ENCODE peak calls at places on chromosome 6, in five cellular contexts. T is HCT116, C is fibroblast of lung, Z is K562, N is neuronal stem cell. X is an unnamed sample. For H3K4me1, the result is how much of the 10 kb centered on the place peaks cover.

GRCh38 chr6:130913119-130913518 is 85.9 kb downstream of the SMLR1 start:
- DNase-seq in T (no peak), C (no peak), Z (no peak), N (no peak), X (no peak)

GRCh38 chr6:41064841-41065240 is 7.3 kb downstream of the OARD1 start:
- DNase-seq in T (no peak), C (no peak), Z (no peak), N (no peak), X (no peak)

GRCh38 chr6:81683928-81684327 is 68.6 kb downstream of the TENT5A start:
- DNase-seq in T (no peak), C (peak), Z (no peak), N (no peak), X (no peak)

GRCh38 chr6:71523548-71523947 is 234.9 kb downstream of the OGFRL1 start:
- DNase-seq in T (no peak), C (no peak), Z (no peak), N (no peak), X (no peak)

GRCh38 chr6:40330301-40330721 is 256.9 kb downstream of the LRFN2 start:
- DNase-seq in T (no peak), C (no peak), Z (no peak), N (no peak), X (peak)

GRCh38 chr6:90370493-90370959 is 73.9 kb upstream of the BACH2 start:
- DNase-seq in T (no peak), C (peak), Z (no peak), N (no peak), X (no peak)

GRCh38 chr6:19866900-19867627 is 29.9 kb downstream of the ID4 start:
- DNase-seq in T (peak), C (peak), Z (no peak), N (no peak), X (no peak)

GRCh38 chr6:46017726-46018125 is 2.1 kb upstream of the CLIC5 start:
- DNase-seq in T (no peak), C (no peak), Z (no peak), N (no peak), X (no peak)

GRCh38 chr6:12582421-12583110 is 134.0 kb upstream of the PHACTR1 start:
- DNase-seq in T (no peak), C (no peak), Z (no peak), N (no peak), X (no peak)

GRCh38 chr6:45812937-45813336 is 202.7 kb downstream of the CLIC5 start:
- DNase-seq in T (no peak), C (peak), Z (no peak), N (peak), X (no peak)

GRCh38 chr6:41371992-41372525 is 36.7 kb downstream of the NCR2 start:
- DNase-seq in T (no peak), C (peak), Z (no peak), N (no peak), X (no peak)

GRCh38 chr6:112780498-112781096 is 433.5 kb downstream of the RFPL4B start:
- DNase-seq in T (peak), C (peak), Z (peak), N (peak), X (peak)

GRCh38 chr6:135722182-135722581 is 129.3 kb upstream of the PDE7B start:
- DNase-seq in T (no peak), C (peak), Z (no peak), N (no peak), X (no peak)

GRCh38 chr6:168619560-168620314 is 178.8 kb downstream of the SMOC2 start:
- DNase-seq in T (no peak), C (no peak), Z (no peak), N (no peak), X (no peak)

GRCh38 chr6:29968130-29968529 is 25.8 kb downstream of the HLA-A start:
- DNase-seq in T (peak), C (peak), Z (no peak), N (no peak), X (no peak)

GRCh38 chr6:24524801-24525200 is 30.0 kb downstream of the ALDH5A1 start:
- DNase-seq in T (peak), C (peak), Z (no peak), N (peak), X (peak)

GRCh38 chr6:107701231-107701630 is 122.9 kb downstream of the SCML4 start:
- DNase-seq in T (no peak), C (no peak), Z (no peak), N (no peak), X (no peak)

GRCh38 chr6:148629197-148629909 is 117.5 kb upstream of the UST start:
- DNase-seq in T (no peak), C (peak), Z (no peak), N (no peak), X (no peak)

GRCh38 chr6:84897874-84898635 is 133.7 kb upstream of the TBX18 start:
- DNase-seq in T (no peak), C (peak), Z (no peak), N (no peak), X (no peak)

GRCh38 chr6:47343631-47344421 is 34.1 kb upstream of the TNFRSF21 start:
- DNase-seq in T (no peak), C (no peak), Z (no peak), N (no peak), X (no peak)

GRCh38 chr6:50720623-50721022 is 7.3 kb downstream of the TFAP2D start:
- DNase-seq in T (no peak), C (no peak), Z (peak), N (no peak), X (no peak)

GRCh38 chr6:77653817-77654216 is 978 bp downstream of the MEI4 start:
- DNase-seq in T (no peak), C (no peak), Z (no peak), N (no peak), X (no peak)

GRCh38 chr6:22043284-22043962 is 253.4 kb downstream of the PRL start:
- DNase-seq in T (no peak), C (no peak), Z (no peak), N (no peak), X (no peak)

GRCh38 chr6:33456156-33456555 is 1.8 kb downstream of the ZBTB9 start:
- DNase-seq in T (no peak), C (no peak), Z (no peak), N (no peak), X (no peak)

GRCh38 chr6:12335131-12335527 is 45.0 kb downstream of the EDN1 start:
- DNase-seq in T (no peak), C (no peak), Z (no peak), N (no peak), X (no peak)

DNA sequence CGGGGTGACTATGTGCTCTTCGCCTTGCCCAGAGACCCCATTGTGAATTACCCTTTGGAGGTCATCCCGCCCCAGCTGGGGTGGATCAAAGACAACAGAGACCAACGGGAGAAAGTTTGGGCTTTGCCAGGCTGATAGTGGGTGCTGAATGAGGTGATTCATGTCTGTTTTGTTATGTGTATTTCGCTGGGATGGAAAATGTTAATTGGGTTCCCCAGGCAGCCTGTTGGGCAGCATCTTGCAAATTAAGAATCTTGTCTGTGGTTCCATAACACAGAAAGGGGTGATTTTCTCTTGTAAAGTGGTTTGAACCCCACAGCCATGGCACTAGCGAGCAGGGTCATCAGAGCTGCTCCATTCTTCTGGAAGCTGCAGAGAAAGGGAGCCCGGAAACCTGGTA is 63.1 kb upstream of the UNC93A start:
- DNase-seq in T (no peak), C (no peak), Z (no peak), N (no peak), X (no peak)
- H3K4me1 ChIP-seq in T (under half), C (under half), Z (under half), N (under half), X (under half)

GRCh38 chr6:26553739-26554668 is 15.8 kb downstream of the HMGN4 start:
- DNase-seq in T (peak), C (peak), Z (peak), N (peak), X (no peak)

GRCh38 chr6:26553264-26553738 is 15.1 kb downstream of the HMGN4 start:
- DNase-seq in T (peak), C (peak), Z (peak), N (peak), X (no peak)

GRCh38 chr6:26552205-26552604 is 14.0 kb downstream of the HMGN4 start:
- DNase-seq in T (no peak), C (no peak), Z (no peak), N (no peak), X (no peak)

GRCh38 chr6:26554669-26555504 is 16.7 kb downstream of the HMGN4 start:
- DNase-seq in T (no peak), C (peak), Z (peak), N (peak), X (no peak)

GRCh38 chr6:26552640-26553189 is 14.5 kb downstream of the HMGN4 start:
- DNase-seq in T (no peak), C (no peak), Z (no peak), N (no peak), X (no peak)
- H3K9ac ChIP-seq in T (no peak), C (no peak), Z (peak), N (no peak), X (no peak)

DNA sequence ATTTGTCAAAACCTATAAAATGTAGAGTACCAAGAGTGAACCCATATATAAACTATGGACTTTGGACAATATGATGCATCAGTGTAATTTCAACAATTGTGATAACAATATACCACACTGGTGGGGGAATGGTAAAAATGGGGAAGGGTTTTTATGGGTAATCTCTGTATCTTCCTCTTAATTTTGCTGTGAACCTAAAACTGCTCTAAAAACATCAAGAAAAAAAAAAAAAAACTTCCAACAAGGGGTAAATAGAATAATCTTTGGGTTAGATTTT is 592.0 kb upstream of the ADGRB3 start:
- DNase-seq in T (no peak), C (no peak), Z (no peak), N (no peak), X (no peak)
- H3K4me1 ChIP-seq in T (under half), C (under half), Z (under half), N (under half), X (under half)

DNA sequence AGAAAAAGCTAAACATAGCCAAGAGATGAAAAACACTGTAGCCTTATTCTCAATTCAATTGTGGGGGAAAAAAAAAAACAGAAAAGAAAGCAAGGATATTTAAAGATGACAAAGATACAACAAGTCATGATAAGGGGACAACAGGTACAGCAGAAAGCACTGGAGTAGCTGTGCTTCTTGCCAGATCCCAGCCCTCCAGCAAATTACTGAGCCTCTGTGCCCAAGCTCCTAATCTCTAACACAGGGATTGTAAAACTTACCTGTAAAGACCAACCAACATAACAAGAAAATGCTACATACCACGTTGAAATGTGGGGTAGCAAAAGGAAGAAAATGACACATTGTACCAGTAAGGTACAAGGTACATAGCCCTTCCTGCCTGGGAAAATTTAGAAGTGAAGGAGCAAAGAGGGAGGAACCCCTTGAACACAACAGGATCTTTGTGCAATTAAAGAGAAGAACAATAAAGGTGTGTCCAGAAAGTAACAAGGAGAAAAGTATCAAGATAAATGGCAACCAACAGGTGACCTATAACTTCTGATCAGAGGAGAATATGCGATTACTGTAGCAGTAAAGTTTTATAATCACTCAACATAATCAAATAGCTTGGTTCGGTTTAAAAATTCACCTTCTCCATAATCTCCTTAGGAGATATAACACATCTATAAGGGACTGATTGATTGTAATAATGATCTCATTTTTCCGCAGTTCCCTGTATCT is 30.6 kb downstream of the PREP start:
- DNase-seq in T (no peak), C (no peak), Z (no peak), N (no peak), X (no peak)
- H3K9ac ChIP-seq in T (no peak), C (no peak), Z (no peak), N (no peak), X (no peak)

GRCh38 chr6:127811939-127812338 is 88.9 kb downstream of the THEMIS start:
- DNase-seq in T (no peak), C (peak), Z (no peak), N (no peak), X (no peak)

GRCh38 chr6:127808118-127808517 is 92.7 kb downstream of the THEMIS start:
- DNase-seq in T (no peak), C (no peak), Z (no peak), N (no peak), X (no peak)

GRCh38 chr6:127816643-127817042 is 84.2 kb downstream of the THEMIS start:
- DNase-seq in T (no peak), C (no peak), Z (no peak), N (no peak), X (no peak)

GRCh38 chr6:127813682-127814027 is 87.2 kb downstream of the THEMIS start:
- DNase-seq in T (no peak), C (no peak), Z (no peak), N (no peak), X (no peak)

GRCh38 chr6:127812985-127813681 is 87.7 kb downstream of the THEMIS start:
- DNase-seq in T (no peak), C (no peak), Z (no peak), N (no peak), X (no peak)
- H3K4me1 ChIP-seq in T (under half), C (under half), Z (under half), N (under half), X (under half)

DNA sequence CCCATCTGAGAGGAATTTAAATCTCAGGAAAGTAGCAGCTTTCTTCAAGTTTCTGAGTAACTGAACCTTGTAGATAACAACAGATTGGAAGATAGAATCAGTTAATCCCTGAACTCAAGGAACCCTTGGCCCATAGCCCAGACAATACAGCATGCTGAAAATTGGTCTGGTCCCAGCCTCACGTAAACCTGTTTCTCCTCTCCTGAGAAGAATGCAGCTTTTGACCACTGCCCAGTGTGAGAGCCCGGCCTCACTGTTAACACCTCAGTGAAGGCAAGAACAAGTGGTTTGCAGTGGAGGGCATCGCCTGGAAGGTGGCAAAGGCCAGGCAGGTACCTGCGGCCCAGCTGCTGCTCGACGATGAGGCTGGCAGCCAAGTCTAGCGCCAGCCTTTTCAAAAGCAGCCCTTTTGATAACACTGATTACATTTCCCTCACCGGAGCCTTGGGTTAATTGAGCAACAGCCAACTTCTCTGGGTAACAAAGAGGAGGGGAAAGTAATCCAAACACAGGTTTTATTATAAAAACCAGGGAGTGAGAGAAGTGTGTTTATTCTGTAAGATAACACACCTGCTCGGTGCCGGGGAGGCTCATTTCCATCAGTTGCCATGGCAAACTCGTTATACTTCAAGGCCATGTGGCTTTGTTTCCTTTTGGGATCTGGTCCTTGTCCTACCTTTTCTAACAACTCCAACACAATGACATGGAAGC is 54.0 kb downstream of the TRAF3IP2 start:
- DNase-seq in T (no peak), C (peak), Z (no peak), N (no peak), X (no peak)
- H3K9ac ChIP-seq in T (peak), C (peak), Z (no peak), N (no peak), X (peak)

GRCh38 chr6:44037847-44038542 is 89.3 kb downstream of the MRPL14 start:
- DNase-seq in T (no peak), C (no peak), Z (no peak), N (no peak), X (no peak)
- H3K4me1 ChIP-seq in T (half or more), C (under half), Z (under half), N (under half), X (under half)

GRCh38 chr6:133632206-133632605 is 256.7 kb upstream of the TCF21 start:
- DNase-seq in T (no peak), C (peak), Z (no peak), N (no peak), X (no peak)

GRCh38 chr6:133631421-133631820 is 257.5 kb upstream of the TCF21 start:
- DNase-seq in T (no peak), C (peak), Z (no peak), N (no peak), X (no peak)

GRCh38 chr6:133632906-133633305 is 256.0 kb upstream of the TCF21 start:
- DNase-seq in T (no peak), C (no peak), Z (no peak), N (no peak), X (no peak)

GRCh38 chr6:133634474-133634873 is 254.4 kb upstream of the TCF21 start:
- DNase-seq in T (no peak), C (no peak), Z (no peak), N (no peak), X (no peak)

DNA sequence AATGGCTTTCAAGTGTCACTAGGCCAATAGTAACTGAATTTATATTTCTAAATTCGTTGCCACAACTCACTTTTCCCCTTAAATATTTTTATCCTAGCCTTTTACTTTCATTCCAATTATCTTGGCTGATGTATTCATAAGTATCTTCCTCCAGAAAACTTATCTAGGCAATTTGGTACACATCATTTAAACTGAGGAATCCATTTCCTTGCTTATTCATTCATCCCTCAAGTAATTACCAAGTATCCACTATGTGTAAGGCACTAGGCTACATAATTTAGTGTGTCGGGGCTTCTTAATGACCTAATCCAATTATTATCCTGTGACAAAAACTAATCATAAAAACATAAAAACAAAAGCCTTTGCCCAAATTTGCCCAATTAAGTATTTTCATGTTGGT is 258.3 kb upstream of the TCF21 start:
- DNase-seq in T (no peak), C (peak), Z (no peak), N (no peak), X (no peak)
- H3K9ac ChIP-seq in T (no peak), C (no peak), Z (no peak), N (no peak), X (no peak)

DNA sequence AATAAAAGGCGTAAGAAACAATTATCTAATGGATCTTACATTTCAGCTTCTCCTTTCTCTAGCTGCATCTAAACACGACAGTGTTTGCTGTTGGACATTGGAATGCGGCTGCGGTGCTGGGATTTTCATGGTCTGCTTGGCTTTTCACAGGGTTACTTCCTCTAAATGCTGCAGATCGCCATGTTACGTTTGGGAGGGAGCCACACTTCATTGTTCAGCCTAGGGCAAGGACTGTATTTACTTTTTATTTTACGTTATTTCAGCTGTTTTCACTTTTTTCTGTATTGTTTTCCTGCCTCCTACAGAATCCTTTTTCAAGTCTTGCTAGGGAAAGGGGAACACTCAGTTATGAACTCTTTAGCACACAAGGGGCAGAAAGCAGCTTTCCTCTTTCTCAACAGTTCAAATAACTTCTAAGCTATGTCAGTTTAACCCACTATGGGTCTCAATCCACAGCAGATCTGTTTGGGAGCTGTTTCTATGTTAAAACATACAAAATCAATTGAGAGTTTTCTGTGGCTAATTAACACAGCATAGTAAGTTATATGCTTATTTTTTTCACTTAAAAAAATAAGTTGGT is 97.8 kb upstream of the MTHFD1L start:
- DNase-seq in T (no peak), C (peak), Z (no peak), N (peak), X (no peak)
- H3K4me1 ChIP-seq in T (under half), C (under half), Z (under half), N (under half), X (under half)

DNA sequence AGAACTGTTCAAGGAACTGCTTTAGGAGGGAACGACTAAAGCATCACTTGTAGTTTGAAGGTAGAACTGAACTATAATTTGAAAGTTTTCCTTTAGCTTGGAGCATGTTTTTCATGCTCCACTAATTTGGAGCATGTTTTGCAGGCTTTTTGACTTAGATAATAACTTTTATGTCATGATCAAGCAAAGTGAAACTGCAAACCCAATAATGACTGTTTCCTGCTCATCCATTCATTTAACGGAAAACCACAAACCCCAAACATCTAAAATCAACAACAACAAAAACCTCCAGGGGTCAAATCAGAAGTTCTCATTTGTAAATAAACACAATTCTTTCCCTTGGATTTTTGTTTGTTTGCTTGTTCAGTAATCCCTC is 2.8 kb downstream of the SIM1 start:
- DNase-seq in T (no peak), C (no peak), Z (no peak), N (no peak), X (no peak)
- H3K9ac ChIP-seq in T (no peak), C (no peak), Z (no peak), N (no peak), X (no peak)